ENCODE peak calls at places on chromosomes 4 and X, in four cellular contexts. One of them, this sample, is unnamed.

GRCh38 chr4:185577592-185577940 is 42.3 kb upstream of the PDLIM3 start:
- DNase-seq in activated CD8-positive, alpha-beta memory T cell treated with anti-CD3 and anti-CD28 coated beads, Interleukin-2, amount 50 U/mL, for 4 hours: no peak
- DNase-seq in endothelial cell: no peak
- DNase-seq in lower lobe of right lung: no peak
- DNase-seq in this sample: no peak

GRCh38 chr4:174537634-174538033 is 15.3 kb upstream of the HPGD start:
- DNase-seq in endothelial cell: no peak
- DNase-seq in lower lobe of right lung: no peak
- DNase-seq in activated CD8-positive, alpha-beta memory T cell treated with anti-CD3 and anti-CD28 coated beads, Interleukin-2, amount 50 U/mL, for 4 hours: no peak
- DNase-seq in this sample: no peak

GRCh38 chrX:7261672-7262332 is 113.8 kb upstream of the PUDP start:
- DNase-seq in activated CD8-positive, alpha-beta memory T cell treated with anti-CD3 and anti-CD28 coated beads, Interleukin-2, amount 50 U/mL, for 4 hours: no peak
- DNase-seq in endothelial cell: no peak
- DNase-seq in lower lobe of right lung: no peak
- DNase-seq in this sample: no peak

GRCh38 chrX:51728202-51728601 is 15.0 kb upstream of the GSPT2 start:
- DNase-seq in lower lobe of right lung: no peak
- DNase-seq in activated CD8-positive, alpha-beta memory T cell treated with anti-CD3 and anti-CD28 coated beads, Interleukin-2, amount 50 U/mL, for 4 hours: no peak
- DNase-seq in endothelial cell: no peak
- DNase-seq in this sample: no peak

GRCh38 chr4:182804131-182804530 is 113.1 kb downstream of the DCTD start:
- DNase-seq in lower lobe of right lung: no peak
- DNase-seq in endothelial cell: no peak
- DNase-seq in activated CD8-positive, alpha-beta memory T cell treated with anti-CD3 and anti-CD28 coated beads, Interleukin-2, amount 50 U/mL, for 4 hours: no peak
- DNase-seq in this sample: no peak

GRCh38 chr4:173243321-173243720 is 74.7 kb downstream of the GALNT7 start:
- DNase-seq in lower lobe of right lung: no peak
- DNase-seq in activated CD8-positive, alpha-beta memory T cell treated with anti-CD3 and anti-CD28 coated beads, Interleukin-2, amount 50 U/mL, for 4 hours: no peak
- DNase-seq in endothelial cell: no peak
- DNase-seq in this sample: no peak

GRCh38 chr4:87973283-87974169 is 2.0 kb upstream of the SPP1 start:
- DNase-seq in activated CD8-positive, alpha-beta memory T cell treated with anti-CD3 and anti-CD28 coated beads, Interleukin-2, amount 50 U/mL, for 4 hours: peak; percentile 35
- DNase-seq in endothelial cell: peak; percentile 56
- DNase-seq in lower lobe of right lung: peak; percentile 56
- DNase-seq in this sample: peak; percentile 72

GRCh38 chr4:6263541-6264540 is 5.8 kb upstream of the WFS1 start:
- DNase-seq in activated CD8-positive, alpha-beta memory T cell treated with anti-CD3 and anti-CD28 coated beads, Interleukin-2, amount 50 U/mL, for 4 hours: no peak
- DNase-seq in lower lobe of right lung: peak; percentile 62
- DNase-seq in endothelial cell: peak; percentile 63
- DNase-seq in this sample: no peak

GRCh38 chrX:24550166-24550565 is 85.1 kb downstream of the PDK3 start:
- DNase-seq in activated CD8-positive, alpha-beta memory T cell treated with anti-CD3 and anti-CD28 coated beads, Interleukin-2, amount 50 U/mL, for 4 hours: no peak
- DNase-seq in endothelial cell: no peak
- DNase-seq in lower lobe of right lung: no peak
- DNase-seq in this sample: no peak

GRCh38 chr4:156829194-156829593 is 142.4 kb downstream of the PDGFC start:
- DNase-seq in lower lobe of right lung: no peak
- DNase-seq in endothelial cell: no peak
- DNase-seq in activated CD8-positive, alpha-beta memory T cell treated with anti-CD3 and anti-CD28 coated beads, Interleukin-2, amount 50 U/mL, for 4 hours: no peak
- DNase-seq in this sample: no peak

GRCh38 chrX:49838374-49838773 is 9.3 kb downstream of the PAGE4 start:
- DNase-seq in activated CD8-positive, alpha-beta memory T cell treated with anti-CD3 and anti-CD28 coated beads, Interleukin-2, amount 50 U/mL, for 4 hours: no peak
- DNase-seq in lower lobe of right lung: no peak
- DNase-seq in endothelial cell: peak; percentile 24
- DNase-seq in this sample: no peak

GRCh38 chr4:40719008-40719623 is 30.6 kb upstream of the NSUN7 start:
- DNase-seq in activated CD8-positive, alpha-beta memory T cell treated with anti-CD3 and anti-CD28 coated beads, Interleukin-2, amount 50 U/mL, for 4 hours: no peak
- DNase-seq in lower lobe of right lung: no peak
- DNase-seq in endothelial cell: no peak
- DNase-seq in this sample: no peak

GRCh38 chrX:149830192-149830873 is 48.6 kb downstream of the MAGEA9 start:
- DNase-seq in endothelial cell: peak; percentile 26
- DNase-seq in activated CD8-positive, alpha-beta memory T cell treated with anti-CD3 and anti-CD28 coated beads, Interleukin-2, amount 50 U/mL, for 4 hours: no peak
- DNase-seq in lower lobe of right lung: no peak
- DNase-seq in this sample: no peak

GRCh38 chr4:158873795-158874359 is 105.1 kb downstream of the FNIP2 start:
- DNase-seq in endothelial cell: no peak
- DNase-seq in lower lobe of right lung: no peak
- DNase-seq in activated CD8-positive, alpha-beta memory T cell treated with anti-CD3 and anti-CD28 coated beads, Interleukin-2, amount 50 U/mL, for 4 hours: no peak
- DNase-seq in this sample: no peak

GRCh38 chr4:3491681-3492405 is 28.7 kb downstream of the DOK7 start:
- DNase-seq in activated CD8-positive, alpha-beta memory T cell treated with anti-CD3 and anti-CD28 coated beads, Interleukin-2, amount 50 U/mL, for 4 hours: no peak
- DNase-seq in lower lobe of right lung: no peak
- DNase-seq in endothelial cell: no peak
- DNase-seq in this sample: no peak

GRCh38 chr4:98741952-98742351 is 83.5 kb upstream of the TSPAN5 start:
- DNase-seq in activated CD8-positive, alpha-beta memory T cell treated with anti-CD3 and anti-CD28 coated beads, Interleukin-2, amount 50 U/mL, for 4 hours: no peak
- DNase-seq in lower lobe of right lung: no peak
- DNase-seq in endothelial cell: no peak
- DNase-seq in this sample: no peak

GRCh38 chr4:1378559-1379231 is 27.5 kb downstream of the NKX1-1 start:
- DNase-seq in endothelial cell: no peak
- DNase-seq in lower lobe of right lung: peak; percentile 45
- DNase-seq in activated CD8-positive, alpha-beta memory T cell treated with anti-CD3 and anti-CD28 coated beads, Interleukin-2, amount 50 U/mL, for 4 hours: no peak
- DNase-seq in this sample: peak; percentile 37

GRCh38 chrX:68498044-68498507 is 775 bp upstream of the YIPF6 start:
- DNase-seq in activated CD8-positive, alpha-beta memory T cell treated with anti-CD3 and anti-CD28 coated beads, Interleukin-2, amount 50 U/mL, for 4 hours: no peak
- DNase-seq in endothelial cell: peak; percentile 3
- DNase-seq in lower lobe of right lung: no peak
- DNase-seq in this sample: no peak

GRCh38 chr4:169008478-169008877 is 1.6 kb downstream of the CBR4 start:
- DNase-seq in lower lobe of right lung: no peak
- DNase-seq in endothelial cell: no peak
- DNase-seq in activated CD8-positive, alpha-beta memory T cell treated with anti-CD3 and anti-CD28 coated beads, Interleukin-2, amount 50 U/mL, for 4 hours: no peak
- DNase-seq in this sample: no peak

GRCh38 chr4:110742148-110742547 is 119.3 kb upstream of the PITX2 start:
- DNase-seq in lower lobe of right lung: no peak
- DNase-seq in activated CD8-positive, alpha-beta memory T cell treated with anti-CD3 and anti-CD28 coated beads, Interleukin-2, amount 50 U/mL, for 4 hours: no peak
- DNase-seq in endothelial cell: no peak
- DNase-seq in this sample: no peak

GRCh38 chr4:7904942-7905341 is 34.7 kb downstream of the AFAP1 start:
- DNase-seq in lower lobe of right lung: no peak
- DNase-seq in endothelial cell: no peak
- DNase-seq in activated CD8-positive, alpha-beta memory T cell treated with anti-CD3 and anti-CD28 coated beads, Interleukin-2, amount 50 U/mL, for 4 hours: no peak
- DNase-seq in this sample: no peak

GRCh38 chrX:39894626-39895025 is 203.1 kb downstream of the BCOR start:
- DNase-seq in lower lobe of right lung: peak; percentile 61
- DNase-seq in endothelial cell: peak; percentile 7
- DNase-seq in activated CD8-positive, alpha-beta memory T cell treated with anti-CD3 and anti-CD28 coated beads, Interleukin-2, amount 50 U/mL, for 4 hours: no peak
- DNase-seq in this sample: no peak

GRCh38 chrX:44996282-44996681 is 123.3 kb downstream of the KDM6A start:
- DNase-seq in activated CD8-positive, alpha-beta memory T cell treated with anti-CD3 and anti-CD28 coated beads, Interleukin-2, amount 50 U/mL, for 4 hours: no peak
- DNase-seq in endothelial cell: no peak
- DNase-seq in lower lobe of right lung: no peak
- DNase-seq in this sample: no peak

GRCh38 chr4:105343523-105343931 is 130.3 kb downstream of the PPA2 start:
- DNase-seq in lower lobe of right lung: no peak
- DNase-seq in endothelial cell: no peak
- DNase-seq in activated CD8-positive, alpha-beta memory T cell treated with anti-CD3 and anti-CD28 coated beads, Interleukin-2, amount 50 U/mL, for 4 hours: no peak
- DNase-seq in this sample: no peak

GRCh38 chrX:7084841-7085240 is 62.7 kb upstream of the STS start:
- DNase-seq in endothelial cell: no peak
- DNase-seq in activated CD8-positive, alpha-beta memory T cell treated with anti-CD3 and anti-CD28 coated beads, Interleukin-2, amount 50 U/mL, for 4 hours: no peak
- DNase-seq in lower lobe of right lung: no peak
- DNase-seq in this sample: no peak

GRCh38 chr4:7086384-7086783 is 18.5 kb upstream of the GRPEL1 start:
- DNase-seq in activated CD8-positive, alpha-beta memory T cell treated with anti-CD3 and anti-CD28 coated beads, Interleukin-2, amount 50 U/mL, for 4 hours: no peak
- DNase-seq in endothelial cell: no peak
- DNase-seq in lower lobe of right lung: no peak
- DNase-seq in this sample: no peak

GRCh38 chr4:141789716-141790115 is 153.3 kb downstream of the IL15 start:
- DNase-seq in endothelial cell: no peak
- DNase-seq in activated CD8-positive, alpha-beta memory T cell treated with anti-CD3 and anti-CD28 coated beads, Interleukin-2, amount 50 U/mL, for 4 hours: no peak
- DNase-seq in lower lobe of right lung: no peak
- DNase-seq in this sample: no peak

This sample was measured in natural killer cell treated with Interleukin-12 subunit alpha and Interleukin-12 subunit beta and Interleukin-15 and Interleukin-18, amount 100 ng/mL, for 72 hours.